ENCODE peak calls at places on chromosomes 11 and 22, in nine cellular contexts. One of them, this sample, is unnamed.

GRCh38 chr11:12185914-12186313 is 75.5 kb downstream of the MICAL2 start:
- DNase-seq in neuronal stem cell: peak
- DNase-seq in activated T-helper 1 cell treated with anti-CD3 and anti-CD28 coated beads, Interleukin-2, amount 50 U/mL, for 16 hours: no peak
- DNase-seq in left ventricle myocardium inferior: no peak
- DNase-seq in endodermal cell: no peak
- DNase-seq in naive thymus-derived CD4-positive, alpha-beta T cell: no peak
- DNase-seq in nephron progenitor cell: no peak
- DNase-seq in activated CD4-positive, alpha-beta T cell treated with anti-CD3 and anti-CD28 coated beads for 24 hours: no peak
- DNase-seq in germinal center: no peak
- DNase-seq in this sample: no peak

GRCh38 chr22:37213218-37213855 is 1.1 kb upstream of the SSTR3 start:
- DNase-seq in neuronal stem cell: no peak
- DNase-seq in activated T-helper 1 cell treated with anti-CD3 and anti-CD28 coated beads, Interleukin-2, amount 50 U/mL, for 16 hours: no peak
- DNase-seq in left ventricle myocardium inferior: no peak
- DNase-seq in endodermal cell: no peak
- DNase-seq in naive thymus-derived CD4-positive, alpha-beta T cell: no peak
- DNase-seq in nephron progenitor cell: no peak
- DNase-seq in activated CD4-positive, alpha-beta T cell treated with anti-CD3 and anti-CD28 coated beads for 24 hours: no peak
- DNase-seq in germinal center: no peak
- DNase-seq in this sample: no peak

GRCh38 chr22:29693671-29694070 is 26.1 kb upstream of the CABP7 start:
- DNase-seq in neuronal stem cell: no peak
- DNase-seq in activated T-helper 1 cell treated with anti-CD3 and anti-CD28 coated beads, Interleukin-2, amount 50 U/mL, for 16 hours: no peak
- DNase-seq in left ventricle myocardium inferior: no peak
- DNase-seq in endodermal cell: no peak
- DNase-seq in naive thymus-derived CD4-positive, alpha-beta T cell: no peak
- DNase-seq in nephron progenitor cell: no peak
- DNase-seq in activated CD4-positive, alpha-beta T cell treated with anti-CD3 and anti-CD28 coated beads for 24 hours: no peak
- DNase-seq in germinal center: no peak
- DNase-seq in this sample: no peak

GRCh38 chr22:20822240-20822639 is 36.4 kb downstream of the PI4KA start:
- DNase-seq in neuronal stem cell: no peak
- DNase-seq in activated T-helper 1 cell treated with anti-CD3 and anti-CD28 coated beads, Interleukin-2, amount 50 U/mL, for 16 hours: no peak
- DNase-seq in left ventricle myocardium inferior: no peak
- DNase-seq in endodermal cell: no peak
- DNase-seq in naive thymus-derived CD4-positive, alpha-beta T cell: no peak
- DNase-seq in nephron progenitor cell: no peak
- DNase-seq in activated CD4-positive, alpha-beta T cell treated with anti-CD3 and anti-CD28 coated beads for 24 hours: no peak
- DNase-seq in germinal center: no peak
- DNase-seq in this sample: no peak

GRCh38 chr11:25938952-25939351 is 393.0 kb upstream of the ANO3 start:
- DNase-seq in neuronal stem cell: peak
- DNase-seq in activated T-helper 1 cell treated with anti-CD3 and anti-CD28 coated beads, Interleukin-2, amount 50 U/mL, for 16 hours: no peak
- DNase-seq in left ventricle myocardium inferior: no peak
- DNase-seq in endodermal cell: no peak
- DNase-seq in naive thymus-derived CD4-positive, alpha-beta T cell: no peak
- DNase-seq in nephron progenitor cell: no peak
- DNase-seq in activated CD4-positive, alpha-beta T cell treated with anti-CD3 and anti-CD28 coated beads for 24 hours: no peak
- DNase-seq in germinal center: no peak
- DNase-seq in this sample: no peak

GRCh38 chr11:76166314-76166713 is 40.0 kb downstream of the WNT11 start:
- DNase-seq in neuronal stem cell: no peak
- DNase-seq in activated T-helper 1 cell treated with anti-CD3 and anti-CD28 coated beads, Interleukin-2, amount 50 U/mL, for 16 hours: no peak
- DNase-seq in left ventricle myocardium inferior: no peak
- DNase-seq in endodermal cell: peak
- DNase-seq in naive thymus-derived CD4-positive, alpha-beta T cell: no peak
- DNase-seq in nephron progenitor cell: no peak
- DNase-seq in activated CD4-positive, alpha-beta T cell treated with anti-CD3 and anti-CD28 coated beads for 24 hours: no peak
- DNase-seq in germinal center: no peak
- DNase-seq in this sample: peak

GRCh38 chr11:80970016-80970516 is 1529.2 kb upstream of the TENM4 start:
- DNase-seq in neuronal stem cell: no peak
- DNase-seq in activated T-helper 1 cell treated with anti-CD3 and anti-CD28 coated beads, Interleukin-2, amount 50 U/mL, for 16 hours: no peak
- DNase-seq in left ventricle myocardium inferior: no peak
- DNase-seq in endodermal cell: no peak
- DNase-seq in naive thymus-derived CD4-positive, alpha-beta T cell: no peak
- DNase-seq in nephron progenitor cell: no peak
- DNase-seq in activated CD4-positive, alpha-beta T cell treated with anti-CD3 and anti-CD28 coated beads for 24 hours: no peak
- DNase-seq in germinal center: no peak
- DNase-seq in this sample: no peak

GRCh38 chr11:124801636-124802312 is 1.6 kb upstream of the MSANTD2 start:
- DNase-seq in neuronal stem cell: no peak
- DNase-seq in activated T-helper 1 cell treated with anti-CD3 and anti-CD28 coated beads, Interleukin-2, amount 50 U/mL, for 16 hours: no peak
- DNase-seq in left ventricle myocardium inferior: no peak
- DNase-seq in endodermal cell: no peak
- DNase-seq in naive thymus-derived CD4-positive, alpha-beta T cell: no peak
- DNase-seq in nephron progenitor cell: no peak
- DNase-seq in activated CD4-positive, alpha-beta T cell treated with anti-CD3 and anti-CD28 coated beads for 24 hours: no peak
- DNase-seq in germinal center: no peak
- DNase-seq in this sample: no peak

GRCh38 chr22:33073989-33074391 is 15.8 kb upstream of the SYN3 start:
- DNase-seq in neuronal stem cell: no peak
- DNase-seq in activated T-helper 1 cell treated with anti-CD3 and anti-CD28 coated beads, Interleukin-2, amount 50 U/mL, for 16 hours: no peak
- DNase-seq in left ventricle myocardium inferior: no peak
- DNase-seq in endodermal cell: no peak
- DNase-seq in naive thymus-derived CD4-positive, alpha-beta T cell: no peak
- DNase-seq in nephron progenitor cell: no peak
- DNase-seq in activated CD4-positive, alpha-beta T cell treated with anti-CD3 and anti-CD28 coated beads for 24 hours: no peak
- DNase-seq in germinal center: no peak
- DNase-seq in this sample: no peak

GRCh38 chr11:68841718-68842426 is at the start of gene CPT1A:
- DNase-seq in neuronal stem cell: no peak
- DNase-seq in activated T-helper 1 cell treated with anti-CD3 and anti-CD28 coated beads, Interleukin-2, amount 50 U/mL, for 16 hours: peak
- DNase-seq in left ventricle myocardium inferior: peak
- DNase-seq in endodermal cell: peak
- DNase-seq in naive thymus-derived CD4-positive, alpha-beta T cell: peak
- DNase-seq in nephron progenitor cell: peak
- DNase-seq in activated CD4-positive, alpha-beta T cell treated with anti-CD3 and anti-CD28 coated beads for 24 hours: peak
- DNase-seq in germinal center: peak
- DNase-seq in this sample: no peak

GRCh38 chr11:102390667-102391449 is 43.8 kb downstream of the BIRC2 start:
- DNase-seq in neuronal stem cell: peak
- DNase-seq in activated T-helper 1 cell treated with anti-CD3 and anti-CD28 coated beads, Interleukin-2, amount 50 U/mL, for 16 hours: no peak
- DNase-seq in left ventricle myocardium inferior: peak
- DNase-seq in endodermal cell: peak
- DNase-seq in naive thymus-derived CD4-positive, alpha-beta T cell: peak
- DNase-seq in nephron progenitor cell: peak
- DNase-seq in activated CD4-positive, alpha-beta T cell treated with anti-CD3 and anti-CD28 coated beads for 24 hours: peak
- DNase-seq in germinal center: peak
- DNase-seq in this sample: peak

This sample was measured in NT2/D1.